ENCODE peak calls at places on chromosomes 2 and 18, in four cellular contexts. One of them, this sample, is unnamed.
A peak's percentile ranks its signal among the peaks of the same experiment; 100 is the strongest.

GRCh38 chr2:96769816-96770215 is 9.1 kb downstream of the CNNM4 start:
- DNase-seq in GM04504: no peak
- DNase-seq in Caco-2: no peak
- DNase-seq in astrocyte: no peak
- DNase-seq in this sample: no peak

GRCh38 chr2:227451655-227451992 is 20.3 kb upstream of the AGFG1 start:
- DNase-seq in astrocyte: no peak
- DNase-seq in GM04504: no peak
- DNase-seq in Caco-2: no peak
- DNase-seq in this sample: no peak

GRCh38 chr18:63237911-63238710 is 81.5 kb downstream of the BCL2 start:
- DNase-seq in astrocyte: peak; percentile 93
- DNase-seq in Caco-2: peak; percentile 47
- DNase-seq in GM04504: peak; percentile 74
- DNase-seq in this sample: peak; percentile 44

GRCh38 chr2:57602738-57603137 is 443.9 kb upstream of the VRK2 start:
- DNase-seq in GM04504: no peak
- DNase-seq in Caco-2: no peak
- DNase-seq in astrocyte: no peak
- DNase-seq in this sample: no peak

GRCh38 chr18:27579364-27579763 is 394.3 kb upstream of the CHST9 start:
- DNase-seq in GM04504: no peak
- DNase-seq in Caco-2: no peak
- DNase-seq in astrocyte: no peak
- DNase-seq in this sample: no peak

GRCh38 chr2:44997948-44998347 is 11.3 kb downstream of the SIX2 start:
- DNase-seq in astrocyte: no peak
- DNase-seq in GM04504: no peak
- DNase-seq in Caco-2: no peak
- DNase-seq in this sample: no peak

GRCh38 chr18:21703241-21703820 is 1.2 kb downstream of the ABHD3 start:
- DNase-seq in GM04504: no peak
- DNase-seq in astrocyte: no peak
- DNase-seq in Caco-2: no peak
- DNase-seq in this sample: no peak

GRCh38 chr2:116511426-116511825 is 1303.1 kb upstream of the DDX18 start:
- DNase-seq in Caco-2: no peak
- DNase-seq in GM04504: no peak
- DNase-seq in astrocyte: no peak
- DNase-seq in this sample: no peak

GRCh38 chr2:6510547-6510946 is 355.2 kb downstream of the CMPK2 start:
- DNase-seq in Caco-2: no peak
- DNase-seq in astrocyte: no peak
- DNase-seq in GM04504: no peak
- DNase-seq in this sample: peak; percentile 6

GRCh38 chr2:166568409-166568808 is 74.4 kb upstream of the SCN7A start:
- DNase-seq in Caco-2: no peak
- DNase-seq in astrocyte: no peak
- DNase-seq in GM04504: no peak
- DNase-seq in this sample: no peak

GRCh38 chr18:36379426-36379984 is 82.0 kb downstream of the FHOD3 start:
- DNase-seq in GM04504: no peak
- DNase-seq in Caco-2: no peak
- DNase-seq in astrocyte: no peak
- DNase-seq in this sample: no peak